ENCODE peak calls at places on chromosomes 5 and 9, in four cellular contexts. J, I, L and F are unnamed samples. For H3K36me3, the result is how much of the 10 kb centered on the place peaks cover.

GRCh38 chr5:78251663-78252284 is 42.7 kb downstream of the AP3B1 start:
- DNase-seq in J (no peak), I (no peak), L (no peak), F (no peak)

GRCh38 chr5:61881821-61882220 is 424.2 kb upstream of the KIF2A start:
- DNase-seq in J (no peak), I (no peak), L (no peak), F (no peak)

GRCh38 chr5:100777680-100778281 is 125.3 kb downstream of the ST8SIA4 start:
- DNase-seq in J (no peak), I (no peak), L (no peak), F (no peak)

GRCh38 chr9:97786341-97786740 is 66.7 kb upstream of the FOXE1 start:
- DNase-seq in J (no peak), I (no peak), L (no peak), F (no peak)

GRCh38 chr5:18068851-18069250 is 434.6 kb downstream of the TAF11L14 start:
- DNase-seq in J (no peak), I (no peak), L (no peak), F (no peak)

GRCh38 chr9:130857864-130858730 is 23.0 kb downstream of the ABL1 start:
- DNase-seq in J (no peak), I (no peak), L (peak), F (peak)

GRCh38 chr9:120928015-120928719 is 1.6 kb upstream of the TRAF1 start:
- DNase-seq in J (peak), I (peak), L (peak), F (peak)

GRCh38 chr9:121281614-121282291 is 13.8 kb downstream of the GSN start:
- DNase-seq in J (no peak), I (peak), L (peak), F (peak)

GRCh38 chr9:131589124-131589711 is 43.9 kb downstream of the PRRT1B start:
- DNase-seq in J (no peak), I (no peak), L (no peak), F (no peak)

GRCh38 chr9:98806394-98807069 is 938 bp upstream of the GALNT12 start:
- DNase-seq in J (no peak), I (no peak), L (no peak), F (no peak)

GRCh38 chr9:19033015-19033414 is at the start of gene SAXO1:
- DNase-seq in J (no peak), I (no peak), L (no peak), F (no peak)

GRCh38 chr5:181053760-181054122 is 13.7 kb downstream of the BTNL9 start:
- DNase-seq in J (no peak), I (no peak), L (no peak), F (no peak)

GRCh38 chr5:5432020-5432707 is 9.7 kb downstream of the ICE1 start:
- DNase-seq in J (no peak), I (no peak), L (no peak), F (no peak)

GRCh38 chr9:13919386-13919785 is 394.6 kb downstream of the NFIB start:
- DNase-seq in J (no peak), I (no peak), L (no peak), F (no peak)

DNA sequence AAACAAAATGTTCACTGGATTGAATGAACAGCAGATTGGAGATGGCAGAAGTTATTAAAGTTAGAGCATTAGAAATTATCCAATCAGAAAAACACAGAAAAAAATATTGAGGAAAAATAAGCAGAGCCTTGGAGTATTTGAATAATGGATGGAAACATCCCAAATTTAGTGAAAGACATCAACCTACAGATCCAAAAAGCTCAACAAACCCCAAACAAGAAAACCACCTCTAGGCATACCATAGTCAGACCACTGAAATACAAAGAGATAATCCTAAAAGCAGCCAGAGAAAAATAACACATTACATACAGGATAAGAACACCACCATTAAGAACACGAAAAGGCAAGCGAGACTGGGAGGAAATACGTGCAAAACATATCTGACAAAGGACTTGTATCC is 5.2 kb downstream of the INIP start:
- DNase-seq in J (no peak), I (no peak), L (no peak), F (no peak)
- H3K36me3 ChIP-seq in J (under half), I (under half), L (under half), F (under half)

GRCh38 chr9:111613436-111614040 is 14.1 kb upstream of the PTGR1 start:
- DNase-seq in J (no peak), I (no peak), L (no peak), F (no peak)
- H3K4me3 ChIP-seq in J (no peak), I (no peak), L (no peak), F (no peak)

GRCh38 chr5:115616892-115617291 is 8.9 kb downstream of the TMED7 start:
- DNase-seq in J (no peak), I (no peak), L (no peak), F (no peak)
- H3K36me3 ChIP-seq in J (under half), I (half or more), L (under half), F (under half)

GRCh38 chr9:136943291-136944093 is 1.0 kb downstream of the FBXW5 start:
- DNase-seq in J (no peak), I (peak), L (peak), F (no peak)

GRCh38 chr9:136940526-136941230 is 3.9 kb downstream of the FBXW5 start:
- DNase-seq in J (no peak), I (no peak), L (peak), F (no peak)

GRCh38 chr9:136941231-136942111 is 3.1 kb downstream of the FBXW5 start:
- DNase-seq in J (no peak), I (no peak), L (peak), F (peak)

GRCh38 chr9:136942881-136943230 is 1.7 kb downstream of the FBXW5 start:
- DNase-seq in J (no peak), I (no peak), L (peak), F (peak)

DNA sequence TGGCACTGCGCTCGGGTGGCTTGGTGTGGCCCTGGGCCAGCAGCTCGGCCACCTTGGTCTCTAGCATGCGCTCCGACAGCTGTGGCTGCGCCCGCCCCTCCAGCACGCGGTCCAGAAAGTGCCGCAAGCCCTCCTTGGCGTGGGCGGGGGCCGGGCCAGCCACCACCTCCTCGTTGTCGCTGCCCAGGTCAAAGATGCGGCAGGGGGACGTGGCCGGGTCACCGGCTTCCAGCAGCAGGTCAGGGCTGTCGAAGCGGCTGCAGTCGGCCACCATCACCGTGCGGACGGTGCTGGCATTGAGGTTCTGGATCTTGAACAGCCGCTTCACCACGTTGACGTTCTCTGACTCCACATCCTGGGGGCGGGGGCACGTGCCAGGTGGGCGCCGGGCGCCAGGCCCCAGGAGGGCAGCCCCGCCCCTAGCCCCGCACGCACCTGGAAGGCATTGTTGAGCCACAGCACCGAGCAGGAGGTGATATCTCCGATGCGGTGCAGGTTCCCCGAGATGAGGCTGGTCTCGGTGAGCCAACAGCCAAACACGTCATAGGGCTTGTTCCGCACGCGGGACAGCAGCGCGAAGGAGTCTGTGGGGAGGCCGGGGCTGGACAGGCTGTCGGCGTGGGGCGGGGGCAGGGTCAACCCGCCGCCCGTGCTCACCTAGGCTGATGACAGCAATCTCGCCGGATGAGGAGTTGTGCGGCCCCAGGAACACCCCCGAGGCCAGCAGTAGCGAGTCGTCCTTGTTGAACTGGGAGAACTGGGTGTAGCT is 2.2 kb downstream of the FBXW5 start:
- DNase-seq in J (no peak), I (peak), L (peak), F (no peak)
- H3K4me3 ChIP-seq in J (no peak), I (no peak), L (no peak), F (no peak)